ENCODE peak calls at places on chromosomes 6 and 20, in nine cellular contexts. X is lower lobe of right lung, W is A549, V is IMR-90, G is right cardiac atrium, J is mammary epithelial cell, K is sigmoid colon, H is Panc1, B is tibial artery. N is an unnamed sample.

GRCh38 chr20:33570743-33571142 is 80.8 kb downstream of the CBFA2T2 start:
- DNase-seq in X (no peak), W (no peak), V (no peak), G (no peak), J (no peak), K (no peak), H (no peak), B (no peak), N (no peak)

GRCh38 chr20:54257090-54257816 is 49.4 kb downstream of the PFDN4 start:
- DNase-seq in X (no peak), W (no peak), V (peak; percentile 96), G (no peak), J (peak; percentile 92), K (no peak), H (no peak), B (no peak), N (peak; percentile 89)

GRCh38 chr20:34834459-34834893 is 9.0 kb upstream of the NCOA6 start:
- DNase-seq in X (no peak), W (peak; percentile 36), V (peak; percentile 45), G (no peak), J (peak; percentile 16), K (no peak), H (peak; percentile 22), B (no peak), N (no peak)

GRCh38 chr6:133919362-133919761 is 30.4 kb downstream of the TCF21 start:
- DNase-seq in X (no peak), W (no peak), V (no peak), G (no peak), J (no peak), K (no peak), H (no peak), B (no peak), N (no peak)

GRCh38 chr6:42013134-42013516 is 37.2 kb upstream of the TAF8 start:
- DNase-seq in X (no peak), W (no peak), V (peak; percentile 65), G (no peak), J (peak; percentile 57), K (no peak), H (no peak), B (no peak), N (no peak)

GRCh38 chr20:9110365-9110764 is 41.5 kb downstream of the PLCB4 start:
- DNase-seq in X (no peak), W (no peak), V (peak; percentile 68), G (no peak), J (no peak), K (no peak), H (no peak), B (no peak), N (peak; percentile 18)

GRCh38 chr6:134636221-134636830 is 313.6 kb downstream of the ALDH8A1 start:
- DNase-seq in X (no peak), W (no peak), V (peak; percentile 39), G (no peak), J (peak; percentile 39), K (no peak), H (no peak), B (no peak), N (no peak)

GRCh38 chr6:57190140-57190539 is 18.0 kb downstream of the BAG2 start:
- DNase-seq in X (no peak), W (peak; percentile 22), V (peak; percentile 47), G (no peak), J (peak; percentile 3), K (no peak), H (no peak), B (no peak), N (no peak)

GRCh38 chr6:170091639-170092579 is 199.0 kb downstream of the DLL1 start:
- DNase-seq in X (peak; percentile 14), W (no peak), V (no peak), G (peak; percentile 26), J (no peak), K (peak; percentile 58), H (no peak), B (peak; percentile 28), N (no peak)

GRCh38 chr6:15389759-15390723 is 144.2 kb downstream of the JARID2 start:
- DNase-seq in X (no peak), W (peak; percentile 32), V (peak; percentile 66), G (peak; percentile 33), J (no peak), K (no peak), H (peak; percentile 17), B (no peak), N (no peak)

DNA sequence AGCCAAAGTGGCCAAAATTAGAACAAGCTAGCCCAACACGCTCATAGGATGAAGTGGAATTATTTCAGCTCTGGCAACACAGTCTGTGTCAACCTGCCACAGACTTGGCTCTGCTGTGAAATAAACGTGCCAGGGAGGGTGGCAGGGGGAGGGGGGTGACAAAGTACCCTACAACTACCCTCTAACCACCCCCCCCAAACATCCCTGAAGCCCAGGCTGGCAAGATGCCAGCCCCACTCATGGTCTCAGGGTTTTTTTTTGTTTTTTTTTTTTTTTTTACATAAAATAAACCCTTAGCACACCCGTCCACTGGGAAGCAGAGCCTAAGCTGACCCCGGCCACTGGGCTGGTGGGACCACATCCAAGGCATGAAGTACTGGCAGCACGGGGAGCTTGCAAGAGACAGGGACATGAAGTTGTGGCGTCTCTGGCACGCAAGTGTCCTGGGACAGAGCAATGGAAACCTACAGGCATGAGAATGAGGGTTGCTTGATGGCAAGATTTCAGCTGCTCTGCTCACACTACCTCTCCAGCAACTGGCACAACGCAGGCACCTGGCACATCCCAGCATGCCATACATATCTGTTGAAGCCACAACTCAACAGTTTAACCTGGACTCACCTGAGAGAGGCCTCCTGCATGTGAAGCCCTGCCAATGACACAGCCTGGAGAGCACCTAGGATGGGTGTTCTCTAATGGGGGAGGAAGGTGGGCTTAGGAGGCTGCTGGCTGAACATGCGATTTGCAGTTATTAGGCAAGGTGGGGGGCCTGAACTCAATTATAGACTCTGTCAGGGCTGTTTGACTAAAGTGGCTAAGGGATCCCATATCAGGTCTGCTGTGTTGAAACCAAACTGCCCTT is 76.4 kb downstream of the TRAM2 start:
- DNase-seq in X (no peak), W (no peak), V (no peak), G (peak; percentile 74), J (no peak), K (no peak), H (no peak), B (peak; percentile 82), N (no peak)
- H3K27ac ChIP-seq in X (no peak overlapping the region), W (peak overlapping the region; percentile 58), V (peak overlapping the region; percentile 64), G (peak overlapping the region; percentile 97), J (no peak overlapping the region), K (no peak overlapping the region), H (peak overlapping the region; percentile 26), B (peak overlapping the region; percentile 73), N (peak overlapping the region; percentile 52)

DNA sequence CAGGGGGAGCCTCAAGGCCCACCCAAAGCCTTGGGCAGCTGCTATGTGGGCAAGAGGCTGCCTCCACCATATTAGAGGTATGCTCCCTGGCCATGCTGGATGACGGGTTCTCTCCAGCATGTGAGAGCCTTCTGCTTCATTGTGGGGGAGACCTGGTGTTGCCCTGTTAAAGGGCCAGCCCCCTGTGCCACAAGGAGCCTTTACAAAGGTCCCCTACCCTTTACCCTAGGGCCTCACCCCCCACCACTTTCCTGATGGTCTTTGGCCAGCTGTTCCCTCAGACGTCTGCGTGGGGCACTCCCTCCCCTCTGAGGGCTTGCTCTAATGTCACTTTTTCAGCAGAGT is 5.2 kb downstream of the ADIG start:
- DNase-seq in X (no peak), W (no peak), V (no peak), G (no peak), J (no peak), K (no peak), H (no peak), B (no peak), N (no peak)
- H3K27ac ChIP-seq in X (no peak overlapping the region), W (no peak overlapping the region), V (no peak overlapping the region), G (no peak overlapping the region), J (no peak overlapping the region), K (no peak overlapping the region), H (no peak overlapping the region), B (no peak overlapping the region), N (no peak overlapping the region)

GRCh38 chr6:116667620-116668019 is 946 bp downstream of the ZUP1 start:
- DNase-seq in X (no peak), W (no peak), V (no peak), G (no peak), J (no peak), K (no peak), H (no peak), B (no peak), N (no peak)
- H3K27ac ChIP-seq in X (peak overlapping the region; percentile 80), W (peak overlapping the region; percentile 49), V (no peak overlapping the region), G (no peak overlapping the region), J (peak overlapping the region; percentile 80), K (no peak overlapping the region), H (peak overlapping the region; percentile 96), B (no peak overlapping the region), N (no peak overlapping the region)

GRCh38 chr20:56835829-56836228 is 206.7 kb downstream of the TFAP2C start:
- DNase-seq in X (no peak), W (no peak), V (no peak), G (no peak), J (no peak), K (no peak), H (no peak), B (no peak), N (no peak)

GRCh38 chr20:56841346-56841908 is 212.3 kb downstream of the TFAP2C start:
- DNase-seq in X (no peak), W (no peak), V (no peak), G (no peak), J (no peak), K (no peak), H (no peak), B (no peak), N (no peak)

GRCh38 chr20:56839791-56840190 is 210.7 kb downstream of the TFAP2C start:
- DNase-seq in X (no peak), W (no peak), V (no peak), G (no peak), J (no peak), K (peak; percentile 91), H (no peak), B (no peak), N (no peak)

GRCh38 chr20:56842086-56842485 is 213.0 kb downstream of the TFAP2C start:
- DNase-seq in X (no peak), W (no peak), V (no peak), G (no peak), J (no peak), K (no peak), H (no peak), B (no peak), N (no peak)

GRCh38 chr20:56839222-56839621 is 210.1 kb downstream of the TFAP2C start:
- DNase-seq in X (no peak), W (no peak), V (no peak), G (no peak), J (no peak), K (no peak), H (no peak), B (no peak), N (no peak)
- H3K27ac ChIP-seq in X (no peak overlapping the region), W (no peak overlapping the region), V (no peak overlapping the region), G (no peak overlapping the region), J (no peak overlapping the region), K (peak overlapping the region; percentile 72), H (no peak overlapping the region), B (no peak overlapping the region), N (no peak overlapping the region)